ENCODE peak calls at places on chromosomes 16 and 17, in eight cellular contexts. One of them, this sample, is unnamed.
A peak's percentile ranks its signal among the peaks of the same experiment; 100 is the strongest.

GRCh38 chr17:28725660-28726395 is at the start of gene TLCD1:
- DNase-seq in posterior cingulate gyrus: no peak
- DNase-seq in SHP77: peak; percentile 76
- DNase-seq in choroid plexus epithelial cell: peak; percentile 65
- DNase-seq in heart left ventricle: peak; percentile 49
- DNase-seq in stomach: peak; percentile 73
- DNase-seq in lung: peak; percentile 79
- DNase-seq in omental fat pad: no peak
- DNase-seq in this sample: peak; percentile 74

GRCh38 chr16:57775661-57776469 is 26.4 kb downstream of the KIFC3 start:
- DNase-seq in posterior cingulate gyrus: peak; percentile 58
- DNase-seq in SHP77: peak; percentile 88
- DNase-seq in choroid plexus epithelial cell: peak; percentile 52
- DNase-seq in heart left ventricle: no peak
- DNase-seq in stomach: no peak
- DNase-seq in lung: no peak
- DNase-seq in omental fat pad: no peak
- DNase-seq in this sample: no peak

GRCh38 chr17:46930083-46930482 is 7.1 kb downstream of the GOSR2 start:
- DNase-seq in posterior cingulate gyrus: no peak
- DNase-seq in SHP77: no peak
- DNase-seq in choroid plexus epithelial cell: no peak
- DNase-seq in heart left ventricle: no peak
- DNase-seq in stomach: no peak
- DNase-seq in lung: no peak
- DNase-seq in omental fat pad: no peak
- DNase-seq in this sample: no peak

GRCh38 chr17:80742581-80743180 is 198.0 kb downstream of the RPTOR start:
- DNase-seq in posterior cingulate gyrus: no peak
- DNase-seq in SHP77: no peak
- DNase-seq in choroid plexus epithelial cell: no peak
- DNase-seq in heart left ventricle: no peak
- DNase-seq in stomach: no peak
- DNase-seq in lung: no peak
- DNase-seq in omental fat pad: no peak
- DNase-seq in this sample: no peak

GRCh38 chr17:36703860-36704266 is 102.5 kb downstream of the MRM1 start:
- DNase-seq in posterior cingulate gyrus: peak; percentile 43
- DNase-seq in SHP77: no peak
- DNase-seq in choroid plexus epithelial cell: peak; percentile 37
- DNase-seq in heart left ventricle: peak; percentile 22
- DNase-seq in stomach: no peak
- DNase-seq in lung: no peak
- DNase-seq in omental fat pad: no peak
- DNase-seq in this sample: peak; percentile 11

GRCh38 chr17:33292184-33292980 is 713 bp downstream of the ASIC2 start:
- DNase-seq in posterior cingulate gyrus: peak; percentile 30
- DNase-seq in SHP77: peak; percentile 25
- DNase-seq in choroid plexus epithelial cell: peak; percentile 12
- DNase-seq in heart left ventricle: no peak
- DNase-seq in stomach: no peak
- DNase-seq in lung: no peak
- DNase-seq in omental fat pad: no peak
- DNase-seq in this sample: peak; percentile 20

GRCh38 chr17:29369831-29370735 is 20.1 kb upstream of the TAOK1 start:
- DNase-seq in posterior cingulate gyrus: peak; percentile 38
- DNase-seq in SHP77: peak; percentile 38
- DNase-seq in choroid plexus epithelial cell: peak; percentile 91
- DNase-seq in heart left ventricle: peak; percentile 38
- DNase-seq in stomach: peak; percentile 66
- DNase-seq in lung: peak; percentile 57
- DNase-seq in omental fat pad: no peak
- DNase-seq in this sample: peak; percentile 85

GRCh38 chr16:84755004-84755672 is 55.3 kb downstream of the USP10 start:
- DNase-seq in posterior cingulate gyrus: no peak
- DNase-seq in SHP77: no peak
- DNase-seq in choroid plexus epithelial cell: no peak
- DNase-seq in heart left ventricle: no peak
- DNase-seq in stomach: no peak
- DNase-seq in lung: no peak
- DNase-seq in omental fat pad: no peak
- DNase-seq in this sample: no peak

GRCh38 chr17:75624714-75625345 is 8.4 kb upstream of the SMIM5 start:
- DNase-seq in posterior cingulate gyrus: no peak
- DNase-seq in SHP77: no peak
- DNase-seq in choroid plexus epithelial cell: no peak
- DNase-seq in heart left ventricle: no peak
- DNase-seq in stomach: no peak
- DNase-seq in lung: no peak
- DNase-seq in omental fat pad: no peak
- DNase-seq in this sample: no peak

GRCh38 chr16:84535408-84535807 is 30.9 kb upstream of the MEAK7 start:
- DNase-seq in posterior cingulate gyrus: no peak
- DNase-seq in SHP77: no peak
- DNase-seq in choroid plexus epithelial cell: no peak
- DNase-seq in heart left ventricle: no peak
- DNase-seq in stomach: no peak
- DNase-seq in lung: no peak
- DNase-seq in omental fat pad: no peak
- DNase-seq in this sample: no peak

GRCh38 chr17:46958192-46958591 is 20.9 kb downstream of the RPRML start:
- DNase-seq in posterior cingulate gyrus: no peak
- DNase-seq in SHP77: no peak
- DNase-seq in choroid plexus epithelial cell: no peak
- DNase-seq in heart left ventricle: no peak
- DNase-seq in stomach: no peak
- DNase-seq in lung: no peak
- DNase-seq in omental fat pad: no peak
- DNase-seq in this sample: no peak

GRCh38 chr17:2050246-2050866 is 4.5 kb upstream of the HIC1 start:
- DNase-seq in posterior cingulate gyrus: peak; percentile 51
- DNase-seq in SHP77: peak; percentile 63
- DNase-seq in choroid plexus epithelial cell: peak; percentile 78
- DNase-seq in heart left ventricle: no peak
- DNase-seq in stomach: peak; percentile 70
- DNase-seq in lung: no peak
- DNase-seq in omental fat pad: no peak
- DNase-seq in this sample: peak; percentile 73

GRCh38 chr17:37098910-37099664 is 150.3 kb downstream of the AATF start:
- DNase-seq in posterior cingulate gyrus: no peak
- DNase-seq in SHP77: no peak
- DNase-seq in choroid plexus epithelial cell: peak; percentile 31
- DNase-seq in heart left ventricle: no peak
- DNase-seq in stomach: no peak
- DNase-seq in lung: no peak
- DNase-seq in omental fat pad: no peak
- DNase-seq in this sample: peak; percentile 57

GRCh38 chr16:55039511-55039910 is 108.8 kb downstream of the IRX5 start:
- DNase-seq in posterior cingulate gyrus: no peak
- DNase-seq in SHP77: no peak
- DNase-seq in choroid plexus epithelial cell: no peak
- DNase-seq in heart left ventricle: no peak
- DNase-seq in stomach: no peak
- DNase-seq in lung: no peak
- DNase-seq in omental fat pad: no peak
- DNase-seq in this sample: no peak

This sample was measured in IMR-90.